ENCODE peak calls at places on chromosome 4, in seven cellular contexts. S, M, H, C, U, K and T are unnamed samples.

GRCh38 chr4:17717301-17717700 is 64.1 kb downstream of the FAM184B start:
- DNase-seq in M (no peak), S (no peak), H (no peak), U (no peak), K (no peak), C (no peak), T (no peak)

GRCh38 chr4:141711211-141711610 is 74.8 kb downstream of the IL15 start:
- DNase-seq in S (no peak), H (peak), K (peak), M (no peak), C (no peak), U (no peak), T (no peak)

GRCh38 chr4:147731611-147732515 is at the start of gene ARHGAP10:
- DNase-seq in C (peak), K (peak), H (peak), M (peak), U (peak), S (peak), T (no peak)

GRCh38 chr4:74934016-74934821 is 1.3 kb downstream of the PARM1 start:
- DNase-seq in S (peak), H (peak), C (peak), M (no peak), K (peak), U (peak), T (peak)

GRCh38 chr4:72568959-72569718 is at the start of gene ADAMTS3:
- DNase-seq in M (peak), C (peak), U (peak), K (peak), S (peak), H (peak), T (peak)

GRCh38 chr4:100269446-100269845 is 79.2 kb upstream of the DDIT4L start:
- DNase-seq in S (no peak), C (no peak), U (no peak), H (no peak), K (no peak), M (no peak), T (no peak)

GRCh38 chr4:75630174-75630931 is at the start of gene CDKL2:
- DNase-seq in M (no peak), U (peak), C (peak), H (peak), S (peak), K (peak), T (peak)

GRCh38 chr4:91485415-91485814 is 818.4 kb upstream of the GRID2 start:
- DNase-seq in C (no peak), S (no peak), U (no peak), H (no peak), K (no peak), M (no peak), T (no peak)

GRCh38 chr4:140188975-140189374 is 35.0 kb upstream of the MAML3 start:
- DNase-seq in S (no peak), K (peak), M (no peak), H (peak), C (no peak), U (peak), T (no peak)

GRCh38 chr4:4425696-4426095 is 38.8 kb downstream of the NSG1 start:
- DNase-seq in S (no peak), C (no peak), M (no peak), K (no peak), H (no peak), U (no peak), T (no peak)

GRCh38 chr4:133186845-133187244 is 37.8 kb downstream of the PCDH10 start:
- DNase-seq in C (no peak), U (no peak), K (no peak), H (no peak), S (no peak), M (no peak), T (no peak)

GRCh38 chr4:80036949-80037348 is 36.1 kb downstream of the ANTXR2 start:
- DNase-seq in M (peak), C (no peak), S (no peak), H (peak), K (peak), U (peak), T (no peak)

GRCh38 chr4:94758700-94759399 is 1.1 kb downstream of the BMPR1B start:
- DNase-seq in M (peak), C (no peak), U (no peak), H (no peak), K (no peak), S (peak), T (no peak)

GRCh38 chr4:73979407-73979806 is 2.4 kb downstream of the PF4 start:
- DNase-seq in U (no peak), C (no peak), M (no peak), S (no peak), K (no peak), H (no peak), T (no peak)